ENCODE peak calls at places on chromosomes 13 and 19, in nine cellular contexts. U is Right ventricle myocardium superior, G is DND-41, P is T-helper 1 cell, V is osteoblast, J is midbrain, B is neural crest cell, H is thoracic aorta, X is lower lobe of right lung. R is an unnamed sample.

GRCh38 chr19:1874554-1875185 is 10.6 kb downstream of the ABHD17A start:
- DNase-seq in G (no peak), J (no peak), V (peak; percentile 85), H (no peak), P (no peak), X (no peak), U (no peak), B (no peak), R (no peak)

GRCh38 chr19:27887946-27888345 is 1325.0 kb downstream of the UQCRFS1 start:
- DNase-seq in X (no peak), P (no peak), U (no peak), J (no peak), V (no peak), B (no peak), H (no peak), G (no peak), R (no peak)

GRCh38 chr13:23724196-23724970 is 154.2 kb downstream of the TNFRSF19 start:
- DNase-seq in G (no peak), P (no peak), J (no peak), H (no peak), B (no peak), X (no peak), V (no peak), U (no peak), R (no peak)

GRCh38 chr13:35512271-35512920 is 35.9 kb upstream of the MAB21L1 start:
- DNase-seq in H (no peak), G (no peak), V (peak; percentile 83), P (no peak), U (no peak), X (no peak), J (no peak), B (no peak), R (no peak)

GRCh38 chr19:16828990-16829821 is at the start of gene SIN3B:
- DNase-seq in P (peak; percentile 75), J (peak; percentile 92), X (peak; percentile 86), H (no peak), B (peak; percentile 84), V (peak; percentile 96), G (peak; percentile 90), U (peak; percentile 89), R (peak; percentile 84)

GRCh38 chr19:40249781-40250180 is 23.3 kb upstream of the CCNP start:
- DNase-seq in P (no peak), V (peak; percentile 36), G (no peak), X (no peak), U (peak; percentile 10), H (no peak), B (no peak), J (no peak), R (no peak)

GRCh38 chr19:1512671-1513491 is at the start of gene ADAMTSL5:
- DNase-seq in B (no peak), V (peak; percentile 94), J (no peak), H (no peak), G (no peak), P (peak; percentile 33), U (peak; percentile 74), X (no peak), R (peak; percentile 34)

GRCh38 chr13:24012648-24013047 is 115.3 kb upstream of the C1QTNF9B start:
- DNase-seq in J (no peak), X (no peak), B (no peak), P (no peak), U (no peak), H (no peak), G (no peak), V (peak; percentile 15), R (no peak)

GRCh38 chr13:22214184-22214583 is 543.3 kb downstream of the FGF9 start:
- DNase-seq in H (no peak), B (no peak), J (no peak), P (no peak), G (no peak), U (no peak), X (no peak), V (no peak), R (no peak)

GRCh38 chr13:96958286-96958891 is 35.9 kb downstream of the OXGR1 start:
- DNase-seq in X (no peak), V (no peak), U (no peak), H (no peak), G (no peak), P (no peak), J (peak; percentile 73), B (no peak), R (no peak)

GRCh38 chr19:40705362-40705651 is 11.4 kb downstream of the COQ8B start:
- DNase-seq in P (no peak), B (no peak), V (peak; percentile 69), J (no peak), U (peak; percentile 77), H (no peak), G (no peak), X (no peak), R (no peak)

GRCh38 chr19:10289167-10289835 is 451 bp upstream of the ICAM5 start:
- DNase-seq in X (peak; percentile 83), U (no peak), H (no peak), B (no peak), J (no peak), V (peak; percentile 90), G (no peak), P (no peak), R (peak; percentile 46)

GRCh38 chr13:38618336-38618735 is 68.5 kb upstream of the FREM2 start:
- DNase-seq in H (no peak), J (no peak), B (no peak), P (no peak), X (no peak), V (no peak), G (no peak), U (no peak), R (no peak)

GRCh38 chr19:20044663-20045062 is 5.4 kb upstream of the ZNF682 start:
- DNase-seq in V (no peak), J (no peak), B (no peak), G (no peak), H (no peak), P (no peak), U (no peak), X (no peak), R (no peak)

GRCh38 chr19:16532440-16533273 is 9.6 kb downstream of the CHERP start:
- DNase-seq in J (no peak), U (no peak), G (no peak), V (peak; percentile 84), B (no peak), H (no peak), P (no peak), X (no peak), R (no peak)

GRCh38 chr19:23884363-23884762 is 30.3 kb upstream of the ZNF726 start:
- DNase-seq in X (no peak), P (no peak), V (no peak), H (no peak), G (no peak), B (no peak), J (no peak), U (no peak), R (no peak)

GRCh38 chr19:28880735-28881401 is 332.1 kb downstream of the UQCRFS1 start:
- DNase-seq in B (no peak), G (no peak), V (no peak), U (no peak), P (no peak), X (no peak), J (no peak), H (no peak), R (no peak)

GRCh38 chr19:3057275-3057714 is 5.0 kb downstream of the TLE5 start:
- DNase-seq in V (peak; percentile 96), P (no peak), U (peak; percentile 94), X (peak; percentile 85), J (peak; percentile 80), B (no peak), G (no peak), H (peak; percentile 51), R (no peak)

GRCh38 chr19:17751103-17751911 is at the start of gene FCHO1:
- DNase-seq in H (no peak), B (no peak), G (peak; percentile 95), V (peak; percentile 74), J (no peak), P (peak; percentile 72), U (peak; percentile 68), X (peak; percentile 75), R (peak; percentile 78)

GRCh38 chr19:32651729-32652140 is 23.2 kb downstream of the ANKRD27 start:
- DNase-seq in J (peak; percentile 70), B (peak; percentile 34), H (no peak), G (no peak), U (peak; percentile 67), P (no peak), V (peak; percentile 80), X (no peak), R (no peak)

GRCh38 chr19:17554968-17555479 is 425 bp upstream of the COLGALT1 start:
- DNase-seq in B (no peak), P (no peak), V (no peak), U (no peak), G (no peak), X (no peak), H (no peak), J (no peak), R (no peak)

GRCh38 chr13:109131698-109132257 is 502.4 kb downstream of the MYO16 start:
- DNase-seq in B (no peak), P (no peak), J (peak; percentile 9), X (no peak), U (no peak), G (peak; percentile 12), V (no peak), H (no peak), R (no peak)

R was measured in T follicular helper cell.